ENCODE peak calls at places on chromosomes 13 and 19, in four cellular contexts. R is HCT116, Y is IMR-90, U is tibial nerve. B is an unnamed sample.

GRCh38 chr13:106534844-106535551 is 464 bp downstream of the EFNB2 start:
- DNase-seq in R (no peak), Y (peak; percentile 16), U (no peak), B (no peak)

GRCh38 chr13:45341799-45342584 is 1.0 kb upstream of the TPT1 start:
- DNase-seq in R (no peak), U (peak; percentile 29), Y (no peak), B (peak; percentile 64)

GRCh38 chr13:75876371-75877050 is 240.4 kb downstream of the LMO7 start:
- DNase-seq in R (peak; percentile 60), Y (peak; percentile 73), U (peak; percentile 44), B (no peak)

GRCh38 chr19:53898680-53899341 is 10.3 kb upstream of the CACNG7 start:
- DNase-seq in Y (no peak), U (no peak), R (peak; percentile 77), B (no peak)

GRCh38 chr13:113086991-113087922 is 18.3 kb upstream of the F7 start:
- DNase-seq in Y (no peak), U (no peak), R (no peak), B (no peak)

GRCh38 chr13:92187378-92187989 is 789.1 kb downstream of the GPC5 start:
- DNase-seq in U (no peak), R (no peak), Y (peak; percentile 27), B (no peak)

GRCh38 chr19:15466851-15467733 is 2.7 kb upstream of the RASAL3 start:
- DNase-seq in R (no peak), U (no peak), Y (peak; percentile 43), B (peak; percentile 67)

GRCh38 chr19:51253088-51253806 is 2.4 kb downstream of the SIGLECL1 start:
- DNase-seq in Y (no peak), U (no peak), R (no peak), B (no peak)

GRCh38 chr13:90783273-90783672 is 564.2 kb upstream of the MIR17HG start:
- DNase-seq in U (no peak), R (no peak), Y (no peak), B (no peak)

GRCh38 chr13:86383151-86383550 is 583.9 kb upstream of the SLITRK6 start:
- DNase-seq in R (no peak), Y (no peak), U (no peak), B (no peak)

GRCh38 chr13:26785845-26786630 is 25.5 kb upstream of the GPR12 start:
- DNase-seq in R (no peak), Y (no peak), U (no peak), B (no peak)

GRCh38 chr19:12806242-12807131 is at the start of gene RNASEH2A:
- DNase-seq in R (peak; percentile 71), Y (peak; percentile 86), U (peak; percentile 78), B (peak; percentile 93)

GRCh38 chr19:48862827-48863226 is 5.6 kb downstream of the PLEKHA4 start:
- DNase-seq in U (no peak), Y (no peak), R (no peak), B (no peak)

GRCh38 chr13:48687249-48687648 is 33.5 kb downstream of the CYSLTR2 start:
- DNase-seq in R (no peak), Y (no peak), U (no peak), B (no peak)

GRCh38 chr13:80399340-80400163 is 58.6 kb upstream of the SPRY2 start:
- DNase-seq in R (no peak), Y (no peak), U (no peak), B (no peak)

GRCh38 chr13:21691500-21691899 is 20.6 kb downstream of the FGF9 start:
- DNase-seq in U (no peak), Y (no peak), R (no peak), B (no peak)
- H3K27ac ChIP-seq in U (no peak overlapping the region), Y (no peak overlapping the region), R (no peak overlapping the region), B (no peak overlapping the region)

DNA sequence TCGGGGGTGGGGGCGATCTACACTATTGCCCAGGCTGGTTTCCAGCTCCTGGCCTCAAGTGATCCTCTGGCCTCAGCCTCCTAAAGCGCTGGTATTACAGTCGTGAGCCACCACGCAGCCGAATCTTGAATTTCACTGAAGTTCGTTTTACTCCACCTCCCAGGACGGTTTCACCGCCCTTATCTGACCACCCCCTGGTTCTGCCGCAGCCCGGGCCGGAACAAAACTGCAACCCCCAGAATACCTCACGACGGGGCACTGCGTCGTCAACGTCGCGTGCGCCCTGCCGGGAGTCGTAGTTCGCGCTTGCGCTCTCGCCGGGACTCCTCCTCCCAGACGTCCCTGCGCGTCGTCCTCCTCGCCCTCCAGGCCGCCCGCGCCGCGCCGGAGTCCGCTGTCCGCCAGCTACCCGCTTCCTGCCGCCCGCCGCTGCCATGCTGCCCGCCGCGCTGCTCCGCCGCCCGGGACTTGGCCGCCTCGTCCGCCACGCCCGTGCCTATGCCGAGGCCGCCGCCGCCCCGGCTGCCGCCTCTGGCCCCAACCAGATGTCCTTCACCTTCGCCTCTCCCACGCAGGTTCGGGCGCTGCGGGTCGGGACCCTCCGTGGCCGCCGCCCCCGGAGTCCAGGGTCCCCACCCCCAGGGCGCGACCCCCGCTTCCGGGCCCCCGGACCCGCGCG is at the start of gene ATP5F1D:
- DNase-seq in R (no peak), Y (peak; percentile 95), U (peak; percentile 84), B (peak; percentile 96)
- TF ChIP-seq CTCF in R (no peak), Y (no peak), U (no peak), B (no peak)

DNA sequence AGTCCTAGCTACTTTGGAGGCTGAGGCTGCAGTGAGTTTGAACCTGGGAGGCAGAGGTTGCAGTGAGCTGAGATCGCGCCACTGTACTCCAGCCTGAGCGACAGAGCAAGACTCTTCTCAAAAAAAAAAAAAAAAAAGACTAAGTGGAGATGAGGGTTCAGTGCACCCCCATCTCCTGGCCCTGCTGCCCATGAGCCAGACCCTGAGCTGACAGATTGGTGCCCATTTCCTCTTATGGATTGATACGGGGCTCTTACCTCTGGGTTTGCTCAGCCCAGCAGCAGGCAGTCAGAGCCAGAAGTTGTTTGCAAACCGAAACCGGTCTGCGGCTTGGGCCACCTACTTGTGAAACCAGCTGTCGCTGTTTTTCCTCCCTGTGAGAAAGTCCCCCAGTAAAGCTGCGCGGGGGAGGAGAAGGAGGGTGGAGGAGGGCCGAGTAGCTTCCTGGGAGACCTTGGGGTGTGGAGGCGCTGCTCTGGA is 36.9 kb downstream of the ARRDC2 start:
- DNase-seq in Y (peak; percentile 76), R (no peak), U (peak; percentile 40), B (peak; percentile 73)
- TF ChIP-seq POLR2A in Y (no peak), R (no peak), U (no peak), B (no peak)

GRCh38 chr19:55459950-55460657 is 1.3 kb downstream of the ISOC2 start:
- DNase-seq in U (no peak), Y (peak; percentile 31), R (no peak), B (no peak)
- H3K27ac ChIP-seq in U (peak overlapping the region; percentile 87), Y (peak overlapping the region; percentile 53), R (no peak overlapping the region), B (peak overlapping the region; percentile 72)

DNA sequence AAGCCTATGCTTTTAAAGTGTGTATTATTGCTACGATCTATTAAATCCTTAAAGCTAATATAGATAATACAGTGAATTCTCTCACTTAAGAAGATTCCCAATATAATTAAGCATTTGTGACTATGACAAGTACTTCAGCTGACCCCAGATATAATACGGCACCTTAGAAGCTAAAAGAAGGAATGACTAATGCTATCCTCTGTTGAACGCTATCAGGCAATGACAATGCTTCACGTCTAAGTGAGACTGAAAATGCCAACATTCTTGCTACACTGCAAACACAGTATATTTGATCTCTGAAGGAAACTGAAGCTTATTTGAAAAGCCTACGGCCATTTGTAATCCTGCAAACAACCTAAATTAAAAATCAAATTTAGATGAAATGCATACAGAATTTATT is 19.7 kb downstream of the VWA8 start:
- DNase-seq in U (no peak), R (no peak), Y (peak; percentile 17), B (no peak)
- TF ChIP-seq CTCF in U (no peak), R (no peak), Y (no peak), B (no peak)

DNA sequence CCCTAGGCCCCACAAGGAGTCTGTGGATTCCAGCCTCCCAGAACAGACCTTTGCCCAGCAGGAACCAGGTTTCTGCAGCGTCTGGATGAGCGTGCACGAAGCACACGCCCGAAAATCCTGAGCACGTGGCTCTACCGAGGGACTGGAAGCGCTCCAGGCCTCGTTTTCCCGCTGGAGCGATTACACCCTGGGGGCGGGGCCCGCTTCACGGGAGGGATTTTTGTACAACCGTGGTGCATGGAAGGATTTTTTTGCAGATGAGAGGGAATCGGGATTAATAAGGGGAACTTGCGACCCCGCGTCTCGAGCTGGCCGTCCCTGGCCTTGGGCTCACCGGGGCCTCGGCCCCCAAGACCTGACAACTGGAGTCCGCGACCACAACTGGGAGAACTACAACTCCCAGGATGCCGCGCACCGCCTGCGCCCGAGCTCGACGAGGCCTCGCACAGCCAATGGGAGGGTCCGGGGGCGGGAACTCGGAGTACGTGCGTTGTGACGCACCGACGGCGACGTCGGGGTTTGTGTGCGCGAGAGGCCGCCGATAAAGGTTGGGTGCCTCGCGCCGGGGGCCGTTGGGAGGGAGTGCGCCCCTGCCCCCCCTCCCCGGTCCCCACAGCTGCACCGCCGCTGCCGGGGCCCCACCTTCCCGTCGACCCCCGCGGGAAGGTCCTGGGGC is at the start of gene ZNF628:
- DNase-seq in R (peak; percentile 96), U (peak; percentile 98), Y (peak; percentile 98), B (peak; percentile 99)
- TF ChIP-seq POLR2A in R (no peak), U (peak; percentile 73), Y (peak; percentile 71), B (peak; percentile 89)

DNA sequence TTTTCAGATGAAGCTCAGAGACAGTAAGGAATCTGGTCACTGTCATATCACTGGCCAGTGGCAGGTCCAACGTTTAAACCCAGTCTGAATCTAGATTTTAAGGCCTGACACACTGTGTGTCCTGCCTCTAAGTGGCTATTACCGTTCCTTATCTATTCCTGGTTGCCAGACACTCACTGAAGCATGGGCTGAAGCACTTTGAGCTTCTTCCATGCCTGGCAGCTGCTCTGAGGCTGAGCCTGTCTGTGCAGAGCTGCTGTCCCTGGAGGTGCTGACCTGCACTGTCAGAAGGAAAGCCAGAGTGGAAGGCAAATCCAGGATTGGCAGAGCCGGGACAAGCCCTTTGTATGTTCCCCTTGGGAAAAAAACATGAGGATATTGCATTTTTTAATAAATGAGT is 109.2 kb upstream of the SLC7A1 start:
- DNase-seq in R (no peak), U (no peak), Y (no peak), B (no peak)
- H3K27ac ChIP-seq in R (no peak overlapping the region), U (no peak overlapping the region), Y (no peak overlapping the region), B (no peak overlapping the region)

GRCh38 chr19:38385057-38385803 is 2.6 kb downstream of the GGN start:
- DNase-seq in R (no peak), U (no peak), Y (no peak), B (no peak)

GRCh38 chr19:38383184-38383583 is 4.7 kb downstream of the GGN start:
- DNase-seq in Y (no peak), R (no peak), U (no peak), B (no peak)

GRCh38 chr19:38383743-38384142 is 4.1 kb downstream of the GGN start:
- DNase-seq in U (no peak), Y (no peak), R (no peak), B (no peak)

GRCh38 chr19:38385804-38386257 is 2.0 kb downstream of the GGN start:
- DNase-seq in Y (no peak), U (no peak), R (no peak), B (no peak)

DNA sequence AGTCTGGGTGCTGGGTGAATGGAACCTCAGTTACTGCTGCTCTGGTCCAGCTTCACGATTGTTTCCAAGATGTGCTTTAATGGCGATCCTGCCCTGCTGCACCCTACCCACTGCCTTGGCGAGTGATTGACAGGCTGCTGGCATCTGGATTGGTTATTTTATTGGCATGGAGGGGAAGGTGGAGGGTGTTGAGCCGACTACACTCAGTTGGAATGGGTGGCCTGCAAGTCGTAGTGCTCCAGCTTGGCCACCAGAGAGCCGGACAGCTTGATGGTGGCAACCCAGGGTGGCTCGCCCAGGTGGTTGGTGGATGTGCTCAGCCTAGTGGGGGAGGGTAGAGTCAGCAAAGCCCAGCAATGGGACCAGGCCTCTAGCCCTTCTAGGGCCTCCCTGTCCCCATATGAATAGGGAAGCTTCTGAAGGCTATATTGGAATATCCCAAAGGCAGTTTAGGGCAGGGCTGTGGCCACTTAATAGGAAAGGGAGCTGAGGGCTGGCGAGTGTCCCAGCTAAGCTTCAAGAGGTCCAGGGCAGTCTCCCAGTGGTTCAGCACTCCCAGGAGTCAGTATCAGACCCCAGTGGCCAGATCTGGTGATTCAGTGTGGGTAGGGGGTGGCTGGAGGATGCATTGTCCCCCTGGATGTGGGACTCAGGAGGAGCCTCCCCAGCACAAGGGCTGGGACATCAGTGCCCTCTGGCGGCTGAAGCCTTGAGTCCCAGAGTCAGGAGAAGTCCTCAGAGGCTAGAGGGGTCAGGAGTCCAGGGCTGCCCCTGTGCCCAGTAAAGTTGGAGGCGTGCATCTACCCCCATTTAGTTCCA is 3.4 kb downstream of the GGN start:
- DNase-seq in U (no peak), Y (no peak), R (no peak), B (no peak)
- TF ChIP-seq CTCF in U (no peak), Y (peak; percentile 32), R (no peak), B (no peak)